ENCODE peak calls at places on chromosomes 2 and 18, in nine cellular contexts. F is brain microvascular endothelial cell; H is H9; Y is CD4-positive, alpha-beta T cell; T is BE2C; M is mesothelial cell of epicardium; E is epithelial cell of proximal tubule; Z is CD8-positive, alpha-beta T cell; I is adrenal gland. A is an unnamed sample.

GRCh38 chr2:237431856-237432255 is 17.9 kb upstream of the COL6A3 start:
- DNase-seq in F (peak), H (no peak), Y (no peak), T (no peak), M (no peak), E (no peak), Z (no peak), I (no peak), A (no peak)

GRCh38 chr2:102238039-102238756 is 51.4 kb downstream of the IL1RL2 start:
- DNase-seq in F (peak), H (no peak), Y (no peak), T (no peak), M (no peak), E (no peak), Z (no peak), I (no peak), A (no peak)

GRCh38 chr2:126643431-126643830 is 12.5 kb upstream of the GYPC start:
- DNase-seq in F (no peak), H (peak), Y (no peak), T (no peak), M (no peak), E (no peak), Z (no peak), I (peak), A (no peak)

GRCh38 chr2:241252778-241253475 is 62.5 kb downstream of the HDLBP start:
- DNase-seq in F (no peak), H (no peak), Y (no peak), T (no peak), M (no peak), E (no peak), Z (no peak), I (no peak), A (no peak)

GRCh38 chr18:11654736-11655604 is 34.1 kb upstream of the GNAL start:
- DNase-seq in F (peak), H (peak), Y (peak), T (peak), M (peak), E (no peak), Z (peak), I (peak), A (peak)

GRCh38 chr2:158504088-158504487 is 47.3 kb downstream of the PKP4 start:
- DNase-seq in F (no peak), H (no peak), Y (no peak), T (no peak), M (no peak), E (no peak), Z (no peak), I (no peak), A (no peak)

GRCh38 chr2:118146315-118147283 is 58.3 kb downstream of the INSIG2 start:
- DNase-seq in F (no peak), H (no peak), Y (no peak), T (no peak), M (no peak), E (no peak), Z (no peak), I (no peak), A (no peak)

GRCh38 chr2:38873763-38874162 is 2.0 kb downstream of the DHX57 start:
- DNase-seq in F (no peak), H (no peak), Y (no peak), T (no peak), M (no peak), E (no peak), Z (no peak), I (no peak), A (no peak)

GRCh38 chr2:113015655-113016054 is 10.4 kb downstream of the IL36A start:
- DNase-seq in F (no peak), H (no peak), Y (no peak), T (no peak), M (no peak), E (no peak), Z (no peak), I (no peak), A (no peak)

GRCh38 chr2:23602113-23602512 is 217.1 kb downstream of the KLHL29 start:
- DNase-seq in F (peak), H (no peak), Y (no peak), T (no peak), M (no peak), E (no peak), Z (no peak), I (peak), A (no peak)

GRCh38 chr2:49224426-49225010 is 70.2 kb upstream of the FSHR start:
- DNase-seq in F (no peak), H (no peak), Y (no peak), T (peak), M (no peak), E (no peak), Z (no peak), I (no peak), A (no peak)

GRCh38 chr2:129103922-129104878 is 785.5 kb upstream of the HS6ST1 start:
- DNase-seq in F (no peak), H (no peak), Y (no peak), T (no peak), M (no peak), E (no peak), Z (no peak), I (no peak), A (no peak)

GRCh38 chr2:237307495-237307894 is 106.5 kb downstream of the COL6A3 start:
- DNase-seq in F (no peak), H (no peak), Y (no peak), T (no peak), M (no peak), E (no peak), Z (no peak), I (no peak), A (no peak)

GRCh38 chr2:37625156-37625555 is 46.3 kb downstream of the CDC42EP3 start:
- DNase-seq in F (peak), H (no peak), Y (no peak), T (no peak), M (no peak), E (no peak), Z (no peak), I (no peak), A (no peak)

GRCh38 chr2:95347681-95348608 is 50.8 kb downstream of the KCNIP3 start:
- DNase-seq in F (no peak), H (peak), Y (no peak), T (no peak), M (peak), E (no peak), Z (no peak), I (no peak), A (no peak)

GRCh38 chr2:48305569-48305968 is 224.4 kb upstream of the STON1 start:
- DNase-seq in F (no peak), H (no peak), Y (no peak), T (no peak), M (no peak), E (no peak), Z (no peak), I (no peak), A (no peak)

GRCh38 chr2:202831241-202831997 is 40.1 kb downstream of the ICA1L start:
- DNase-seq in F (peak), H (peak), Y (peak), T (peak), M (no peak), E (peak), Z (peak), I (peak), A (no peak)

GRCh38 chr2:86622878-86623548 is 652 bp downstream of the RNF103 start:
- DNase-seq in F (peak), H (no peak), Y (peak), T (peak), M (peak), E (no peak), Z (peak), I (peak), A (no peak)

GRCh38 chr2:152453129-152453642 is 118.2 kb downstream of the FMNL2 start:
- DNase-seq in F (no peak), H (peak), Y (no peak), T (no peak), M (no peak), E (no peak), Z (no peak), I (no peak), A (no peak)

GRCh38 chr18:494602-494983 is 5.9 kb downstream of the COLEC12 start:
- DNase-seq in F (peak), H (no peak), Y (no peak), T (no peak), M (no peak), E (no peak), Z (no peak), I (no peak), A (no peak)

GRCh38 chr2:144607899-144608477 is 88.1 kb upstream of the ZEB2 start:
- DNase-seq in F (peak), H (no peak), Y (no peak), T (no peak), M (no peak), E (no peak), Z (no peak), I (peak), A (no peak)

GRCh38 chr2:29066271-29066860 is 8.0 kb downstream of the PCARE start:
- DNase-seq in F (peak), H (no peak), Y (no peak), T (no peak), M (no peak), E (no peak), Z (no peak), I (no peak), A (no peak)

GRCh38 chr2:240387669-240388358 is 47.6 kb upstream of the GPC1 start:
- DNase-seq in F (peak), H (no peak), Y (no peak), T (peak), M (no peak), E (peak), Z (no peak), I (peak), A (peak)

GRCh38 chr2:58664523-58665155 is 423.5 kb upstream of the FANCL start:
- DNase-seq in F (no peak), H (no peak), Y (no peak), T (no peak), M (no peak), E (no peak), Z (no peak), I (no peak), A (no peak)

GRCh38 chr2:240230424-240230945 is 90.0 kb upstream of the OTOS start:
- DNase-seq in F (no peak), H (no peak), Y (no peak), T (no peak), M (peak), E (no peak), Z (peak), I (no peak), A (no peak)

GRCh38 chr18:45222200-45222599 is 393.1 kb upstream of the SLC14A2 start:
- DNase-seq in F (no peak), H (no peak), Y (no peak), T (no peak), M (no peak), E (no peak), Z (no peak), I (no peak), A (no peak)

GRCh38 chr2:165794520-165794882 is 454 bp upstream of the GALNT3 start:
- DNase-seq in F (peak), H (peak), Y (no peak), T (no peak), M (peak), E (no peak), Z (peak), I (peak), A (no peak)

GRCh38 chr2:12923907-12924610 is 207.3 kb downstream of the TRIB2 start:
- DNase-seq in F (no peak), H (no peak), Y (no peak), T (no peak), M (no peak), E (no peak), Z (no peak), I (no peak), A (no peak)

GRCh38 chr18:13281406-13281805 is 62.8 kb downstream of the LDLRAD4 start:
- DNase-seq in F (no peak), H (no peak), Y (no peak), T (no peak), M (no peak), E (no peak), Z (no peak), I (no peak), A (no peak)

GRCh38 chr2:50607746-50608145 is 424.2 kb downstream of the NRXN1 start:
- DNase-seq in F (no peak), H (no peak), Y (no peak), T (no peak), M (no peak), E (no peak), Z (no peak), I (no peak), A (no peak)

GRCh38 chr2:30300122-30300455 is 68.8 kb downstream of the LBH start:
- DNase-seq in F (no peak), H (no peak), Y (no peak), T (no peak), M (no peak), E (no peak), Z (no peak), I (no peak), A (no peak)

GRCh38 chr2:135709992-135710391 is 31.7 kb upstream of the UBXN4 start:
- DNase-seq in F (peak), H (no peak), Y (peak), T (peak), M (peak), E (no peak), Z (peak), I (peak), A (peak)

GRCh38 chr18:45571161-45571560 is 44.1 kb upstream of the SLC14A2 start:
- DNase-seq in F (no peak), H (no peak), Y (no peak), T (no peak), M (no peak), E (no peak), Z (no peak), I (no peak), A (no peak)

GRCh38 chr18:27007880-27008279 is 142.4 kb upstream of the AQP4 start:
- DNase-seq in F (no peak), H (no peak), Y (no peak), T (no peak), M (no peak), E (no peak), Z (no peak), I (no peak), A (no peak)

GRCh38 chr2:25618676-25619075 is 54.7 kb downstream of the DTNB start:
- DNase-seq in F (peak), H (no peak), Y (no peak), T (no peak), M (no peak), E (no peak), Z (no peak), I (no peak), A (no peak)

GRCh38 chr2:75657794-75658193 is 11.2 kb downstream of the MRPL19 start:
- DNase-seq in F (no peak), H (no peak), Y (no peak), T (no peak), M (no peak), E (no peak), Z (no peak), I (no peak), A (no peak)
- TF ChIP-seq CTCF in F (no peak), H (no peak), Y (no peak), T (no peak), M (no peak), E (no peak), Z (no peak), I (no peak), A (no peak)

GRCh38 chr2:233807215-233807865 is 29.2 kb downstream of the MROH2A start:
- DNase-seq in F (no peak), H (peak), Y (no peak), T (no peak), M (peak), E (no peak), Z (no peak), I (no peak), A (no peak)
- TF ChIP-seq CTCF in F (peak), H (peak), Y (no peak), T (no peak), M (no peak), E (peak), Z (no peak), I (no peak), A (no peak)

GRCh38 chr2:218093879-218094278 is 24.8 kb downstream of the RUFY4 start:
- DNase-seq in F (no peak), H (no peak), Y (no peak), T (no peak), M (no peak), E (no peak), Z (no peak), I (no peak), A (no peak)
- TF ChIP-seq CTCF in F (no peak), H (peak), Y (no peak), T (peak), M (no peak), E (peak), Z (no peak), I (no peak), A (no peak)

GRCh38 chr2:120253021-120253882 is 600 bp downstream of the RALB start:
- DNase-seq in F (peak), H (peak), Y (no peak), T (peak), M (peak), E (no peak), Z (peak), I (peak), A (no peak)
- TF ChIP-seq CTCF in F (peak), H (peak), Y (no peak), T (peak), M (no peak), E (peak), Z (no peak), I (peak), A (no peak)

GRCh38 chr2:159680692-159681091 is 31.6 kb upstream of the MARCHF7 start:
- DNase-seq in F (no peak), H (no peak), Y (no peak), T (no peak), M (no peak), E (no peak), Z (no peak), I (no peak), A (no peak)

DNA sequence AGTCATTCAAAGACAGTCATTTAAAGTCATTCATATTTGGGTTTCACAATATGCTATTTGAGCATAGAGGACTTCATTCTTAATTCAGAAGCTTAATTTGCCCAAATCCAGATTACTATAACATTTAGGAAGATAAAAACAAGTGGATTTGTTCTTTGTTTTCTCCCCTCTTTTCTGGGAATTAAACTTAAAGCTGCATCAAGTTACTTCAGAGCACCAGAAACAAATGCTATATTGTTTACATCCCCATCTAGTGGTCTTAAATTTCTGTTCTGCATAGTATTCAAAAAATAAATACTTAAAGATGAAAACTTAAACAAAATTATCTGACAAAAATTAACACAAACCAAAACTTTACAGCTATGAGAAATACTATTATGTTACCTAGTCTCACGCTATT is 34.7 kb upstream of the MARCHF7 start:
- DNase-seq in F (no peak), H (no peak), Y (no peak), T (no peak), M (no peak), E (no peak), Z (no peak), I (no peak), A (no peak)
- TF ChIP-seq CTCF in F (no peak), H (peak), Y (no peak), T (peak), M (no peak), E (no peak), Z (no peak), I (no peak), A (no peak)

GRCh38 chr2:104733544-104733943 is 120.4 kb upstream of the POU3F3 start:
- DNase-seq in F (no peak), H (peak), Y (no peak), T (peak), M (no peak), E (no peak), Z (no peak), I (no peak), A (no peak)
- TF ChIP-seq CTCF in F (peak), H (peak), Y (no peak), T (peak), M (no peak), E (peak), Z (no peak), I (no peak), A (no peak)

A was measured in omental fat pad.